ENCODE peak calls at places on chromosomes 1 and 21, in six cellular contexts. One of them, this sample, is unnamed.

GRCh38 chr1:2270260-2271100 is 42.4 kb downstream of the SKI start:
- DNase-seq in Daoy: no peak
- DNase-seq in iPS-NIHi11: no peak
- DNase-seq in NCI-H510A: no peak
- DNase-seq in NCI-H460: no peak
- DNase-seq in stimulated activated CD8-positive, alpha-beta memory T cell treated with anti-CD3 and anti-CD28 coated beads, Interleukin-4, amount 100 ng/mL, for 1 hour: no peak
- DNase-seq in this sample: no peak

GRCh38 chr1:155938220-155938627 is 3.2 kb upstream of the RXFP4 start:
- DNase-seq in iPS-NIHi11: peak
- DNase-seq in stimulated activated CD8-positive, alpha-beta memory T cell treated with anti-CD3 and anti-CD28 coated beads, Interleukin-4, amount 100 ng/mL, for 1 hour: no peak
- DNase-seq in NCI-H510A: no peak
- DNase-seq in NCI-H460: peak
- DNase-seq in Daoy: peak
- DNase-seq in this sample: peak

GRCh38 chr1:169321539-169321938 is 46.1 kb downstream of the NME7 start:
- DNase-seq in Daoy: peak
- DNase-seq in stimulated activated CD8-positive, alpha-beta memory T cell treated with anti-CD3 and anti-CD28 coated beads, Interleukin-4, amount 100 ng/mL, for 1 hour: no peak
- DNase-seq in NCI-H460: peak
- DNase-seq in iPS-NIHi11: no peak
- DNase-seq in NCI-H510A: no peak
- DNase-seq in this sample: no peak

GRCh38 chr1:100164226-100164625 is 13.8 kb downstream of the LRRC39 start:
- DNase-seq in stimulated activated CD8-positive, alpha-beta memory T cell treated with anti-CD3 and anti-CD28 coated beads, Interleukin-4, amount 100 ng/mL, for 1 hour: no peak
- DNase-seq in Daoy: no peak
- DNase-seq in iPS-NIHi11: peak
- DNase-seq in NCI-H460: no peak
- DNase-seq in NCI-H510A: no peak
- DNase-seq in this sample: peak

GRCh38 chr1:59481915-59482505 is 185.1 kb downstream of the FGGY start:
- DNase-seq in stimulated activated CD8-positive, alpha-beta memory T cell treated with anti-CD3 and anti-CD28 coated beads, Interleukin-4, amount 100 ng/mL, for 1 hour: no peak
- DNase-seq in NCI-H460: no peak
- DNase-seq in NCI-H510A: no peak
- DNase-seq in Daoy: peak
- DNase-seq in iPS-NIHi11: no peak
- DNase-seq in this sample: no peak

GRCh38 chr1:150554086-150554452 is 4.9 kb downstream of the ADAMTSL4 start:
- DNase-seq in stimulated activated CD8-positive, alpha-beta memory T cell treated with anti-CD3 and anti-CD28 coated beads, Interleukin-4, amount 100 ng/mL, for 1 hour: no peak
- DNase-seq in NCI-H460: no peak
- DNase-seq in NCI-H510A: no peak
- DNase-seq in iPS-NIHi11: no peak
- DNase-seq in Daoy: no peak
- DNase-seq in this sample: no peak

GRCh38 chr1:28526886-28527285 is 21.0 kb downstream of the RCC1 start:
- DNase-seq in stimulated activated CD8-positive, alpha-beta memory T cell treated with anti-CD3 and anti-CD28 coated beads, Interleukin-4, amount 100 ng/mL, for 1 hour: no peak
- DNase-seq in iPS-NIHi11: no peak
- DNase-seq in Daoy: no peak
- DNase-seq in NCI-H510A: no peak
- DNase-seq in NCI-H460: no peak
- DNase-seq in this sample: no peak

GRCh38 chr21:42310411-42311001 is 4.7 kb downstream of the TFF3 start:
- DNase-seq in NCI-H510A: no peak
- DNase-seq in Daoy: no peak
- DNase-seq in stimulated activated CD8-positive, alpha-beta memory T cell treated with anti-CD3 and anti-CD28 coated beads, Interleukin-4, amount 100 ng/mL, for 1 hour: no peak
- DNase-seq in iPS-NIHi11: no peak
- DNase-seq in NCI-H460: no peak
- DNase-seq in this sample: no peak

GRCh38 chr1:171488190-171488929 is 3.0 kb downstream of the PRRC2C start:
- DNase-seq in NCI-H460: no peak
- DNase-seq in iPS-NIHi11: no peak
- DNase-seq in stimulated activated CD8-positive, alpha-beta memory T cell treated with anti-CD3 and anti-CD28 coated beads, Interleukin-4, amount 100 ng/mL, for 1 hour: no peak
- DNase-seq in NCI-H510A: no peak
- DNase-seq in Daoy: no peak
- DNase-seq in this sample: no peak

GRCh38 chr1:148290881-148291280 is 138.8 kb upstream of the NBPF11 start:
- DNase-seq in NCI-H510A: no peak
- DNase-seq in iPS-NIHi11: no peak
- DNase-seq in NCI-H460: no peak
- DNase-seq in stimulated activated CD8-positive, alpha-beta memory T cell treated with anti-CD3 and anti-CD28 coated beads, Interleukin-4, amount 100 ng/mL, for 1 hour: no peak
- DNase-seq in Daoy: no peak
- DNase-seq in this sample: no peak

GRCh38 chr1:81827942-81828341 is 27.2 kb downstream of the ADGRL2 start:
- DNase-seq in stimulated activated CD8-positive, alpha-beta memory T cell treated with anti-CD3 and anti-CD28 coated beads, Interleukin-4, amount 100 ng/mL, for 1 hour: no peak
- DNase-seq in NCI-H510A: no peak
- DNase-seq in Daoy: no peak
- DNase-seq in iPS-NIHi11: no peak
- DNase-seq in NCI-H460: no peak
- DNase-seq in this sample: no peak

GRCh38 chr1:171422489-171422888 is 62.8 kb upstream of the PRRC2C start:
- DNase-seq in NCI-H510A: no peak
- DNase-seq in Daoy: no peak
- DNase-seq in NCI-H460: no peak
- DNase-seq in iPS-NIHi11: no peak
- DNase-seq in stimulated activated CD8-positive, alpha-beta memory T cell treated with anti-CD3 and anti-CD28 coated beads, Interleukin-4, amount 100 ng/mL, for 1 hour: no peak
- DNase-seq in this sample: no peak

GRCh38 chr1:227951624-227952373 is 4.1 kb upstream of the WNT9A start:
- DNase-seq in Daoy: peak
- DNase-seq in NCI-H510A: no peak
- DNase-seq in stimulated activated CD8-positive, alpha-beta memory T cell treated with anti-CD3 and anti-CD28 coated beads, Interleukin-4, amount 100 ng/mL, for 1 hour: no peak
- DNase-seq in NCI-H460: no peak
- DNase-seq in iPS-NIHi11: no peak
- DNase-seq in this sample: no peak

GRCh38 chr1:170664828-170665617 is 1.1 kb downstream of the PRRX1 start:
- DNase-seq in NCI-H510A: peak
- DNase-seq in stimulated activated CD8-positive, alpha-beta memory T cell treated with anti-CD3 and anti-CD28 coated beads, Interleukin-4, amount 100 ng/mL, for 1 hour: no peak
- DNase-seq in Daoy: peak
- DNase-seq in NCI-H460: no peak
- DNase-seq in iPS-NIHi11: no peak
- DNase-seq in this sample: peak

GRCh38 chr1:241485554-241485992 is 34.0 kb downstream of the FH start:
- DNase-seq in NCI-H460: peak
- DNase-seq in NCI-H510A: no peak
- DNase-seq in iPS-NIHi11: peak
- DNase-seq in stimulated activated CD8-positive, alpha-beta memory T cell treated with anti-CD3 and anti-CD28 coated beads, Interleukin-4, amount 100 ng/mL, for 1 hour: no peak
- DNase-seq in Daoy: peak
- DNase-seq in this sample: peak

GRCh38 chr1:98981917-98982513 is 22.6 kb downstream of the PLPPR5 start:
- DNase-seq in NCI-H510A: no peak
- DNase-seq in iPS-NIHi11: no peak
- DNase-seq in Daoy: peak
- DNase-seq in stimulated activated CD8-positive, alpha-beta memory T cell treated with anti-CD3 and anti-CD28 coated beads, Interleukin-4, amount 100 ng/mL, for 1 hour: no peak
- DNase-seq in NCI-H460: no peak
- DNase-seq in this sample: no peak